ENCODE peak calls at places on chromosomes 6 and 20, in seven cellular contexts. U is SK-N-MC, D is tibial artery, J is GM06990, N is endothelial cell of umbilical vein, S is psoas muscle, Y is adrenal gland. M is an unnamed sample. For H3K36me3, the result is how much of the 10 kb centered on the place peaks cover.

GRCh38 chr6:52390361-52390727 is 28.4 kb downstream of the PAQR8 start:
- DNase-seq in U (no peak), N (peak), Y (no peak), J (no peak), D (no peak), S (no peak), M (no peak)

GRCh38 chr6:31379850-31380249 is 22.9 kb upstream of the HLA-B start:
- DNase-seq in U (no peak), N (no peak), Y (no peak), J (no peak), S (no peak), D (no peak), M (no peak)

GRCh38 chr6:11055127-11055627 is 11.1 kb upstream of the ELOVL2 start:
- DNase-seq in U (no peak), D (no peak), S (no peak), Y (no peak), N (no peak), J (no peak), M (no peak)

GRCh38 chr20:21357851-21358250 is 39.5 kb downstream of the NKX2-4 start:
- DNase-seq in N (peak), D (no peak), U (no peak), S (no peak), Y (no peak), J (no peak), M (no peak)

GRCh38 chr6:164322533-164322932 is 908.0 kb downstream of the QKI start:
- DNase-seq in S (no peak), N (peak), J (no peak), D (no peak), U (no peak), Y (no peak), M (no peak)

GRCh38 chr6:12096342-12096741 is 84.2 kb downstream of the HIVEP1 start:
- DNase-seq in D (no peak), S (no peak), U (no peak), Y (no peak), N (no peak), J (no peak), M (no peak)

GRCh38 chr20:51166489-51166888 is 143.6 kb upstream of the KCNG1 start:
- DNase-seq in J (no peak), U (no peak), N (no peak), D (no peak), Y (no peak), S (no peak), M (no peak)

GRCh38 chr6:159149641-159150040 is 19.6 kb upstream of the FNDC1 start:
- DNase-seq in N (no peak), D (no peak), Y (no peak), J (no peak), S (no peak), U (no peak), M (no peak)

GRCh38 chr6:20439558-20439957 is 37.9 kb downstream of the E2F3 start:
- DNase-seq in U (no peak), S (no peak), Y (no peak), D (no peak), J (no peak), N (no peak), M (no peak)

GRCh38 chr6:20440291-20440690 is 38.6 kb downstream of the E2F3 start:
- DNase-seq in Y (no peak), S (no peak), N (no peak), U (no peak), J (no peak), D (no peak), M (no peak)

GRCh38 chr6:20444786-20445271 is 43.1 kb downstream of the E2F3 start:
- DNase-seq in Y (no peak), D (no peak), N (no peak), S (no peak), J (no peak), U (no peak), M (no peak)

GRCh38 chr6:20441236-20441635 is 39.6 kb downstream of the E2F3 start:
- DNase-seq in U (no peak), N (no peak), D (no peak), Y (no peak), S (no peak), J (no peak), M (no peak)

GRCh38 chr6:20441921-20442320 is 40.2 kb downstream of the E2F3 start:
- DNase-seq in J (no peak), D (no peak), N (no peak), Y (no peak), U (no peak), S (no peak), M (no peak)
- H3K36me3 ChIP-seq in J (under half), D (under half), N (under half), Y (under half), U (half or more), S (under half), M (under half)

GRCh38 chr6:42387336-42387735 is 64.4 kb downstream of the TRERF1 start:
- DNase-seq in U (no peak), Y (no peak), N (no peak), D (no peak), S (no peak), J (no peak), M (no peak)
- H3K4me3 ChIP-seq in U (no peak), Y (no peak), N (no peak), D (no peak), S (no peak), J (no peak), M (no peak)

GRCh38 chr20:62134735-62135231 is 8.4 kb downstream of the PSMA7 start:
- DNase-seq in S (peak), N (peak), D (no peak), J (no peak), Y (peak), U (no peak), M (peak)
- H3K36me3 ChIP-seq in S (under half), N (half or more), D (half or more), J (half or more), Y (under half), U (half or more), M (half or more)

GRCh38 chr20:9507544-9508239 is 6.7 kb upstream of the LAMP5 start:
- DNase-seq in Y (no peak), U (no peak), D (no peak), S (no peak), J (no peak), N (no peak), M (no peak)
- H3K4me3 ChIP-seq in Y (no peak), U (no peak), D (no peak), S (no peak), J (no peak), N (no peak), M (no peak)

GRCh38 chr20:37389241-37389747 is 43.4 kb downstream of the SRC start:
- DNase-seq in D (peak), N (no peak), U (no peak), Y (no peak), J (no peak), S (peak), M (no peak)

GRCh38 chr20:37387519-37388269 is 41.8 kb downstream of the SRC start:
- DNase-seq in N (no peak), S (peak), D (peak), U (no peak), Y (no peak), J (no peak), M (no peak)

GRCh38 chr20:37389844-37390275 is 43.9 kb downstream of the SRC start:
- DNase-seq in S (peak), N (no peak), J (no peak), U (no peak), D (no peak), Y (no peak), M (peak)

GRCh38 chr20:37390503-37390890 is 44.6 kb downstream of the SRC start:
- DNase-seq in J (no peak), S (no peak), U (no peak), N (no peak), D (peak), Y (peak), M (no peak)

GRCh38 chr20:37388831-37389230 is 42.9 kb downstream of the SRC start:
- DNase-seq in N (no peak), U (no peak), D (peak), Y (no peak), J (no peak), S (peak), M (no peak)
- H3K36me3 ChIP-seq in N (under half), U (under half), D (under half), Y (under half), J (half or more), S (under half), M (under half)

DNA sequence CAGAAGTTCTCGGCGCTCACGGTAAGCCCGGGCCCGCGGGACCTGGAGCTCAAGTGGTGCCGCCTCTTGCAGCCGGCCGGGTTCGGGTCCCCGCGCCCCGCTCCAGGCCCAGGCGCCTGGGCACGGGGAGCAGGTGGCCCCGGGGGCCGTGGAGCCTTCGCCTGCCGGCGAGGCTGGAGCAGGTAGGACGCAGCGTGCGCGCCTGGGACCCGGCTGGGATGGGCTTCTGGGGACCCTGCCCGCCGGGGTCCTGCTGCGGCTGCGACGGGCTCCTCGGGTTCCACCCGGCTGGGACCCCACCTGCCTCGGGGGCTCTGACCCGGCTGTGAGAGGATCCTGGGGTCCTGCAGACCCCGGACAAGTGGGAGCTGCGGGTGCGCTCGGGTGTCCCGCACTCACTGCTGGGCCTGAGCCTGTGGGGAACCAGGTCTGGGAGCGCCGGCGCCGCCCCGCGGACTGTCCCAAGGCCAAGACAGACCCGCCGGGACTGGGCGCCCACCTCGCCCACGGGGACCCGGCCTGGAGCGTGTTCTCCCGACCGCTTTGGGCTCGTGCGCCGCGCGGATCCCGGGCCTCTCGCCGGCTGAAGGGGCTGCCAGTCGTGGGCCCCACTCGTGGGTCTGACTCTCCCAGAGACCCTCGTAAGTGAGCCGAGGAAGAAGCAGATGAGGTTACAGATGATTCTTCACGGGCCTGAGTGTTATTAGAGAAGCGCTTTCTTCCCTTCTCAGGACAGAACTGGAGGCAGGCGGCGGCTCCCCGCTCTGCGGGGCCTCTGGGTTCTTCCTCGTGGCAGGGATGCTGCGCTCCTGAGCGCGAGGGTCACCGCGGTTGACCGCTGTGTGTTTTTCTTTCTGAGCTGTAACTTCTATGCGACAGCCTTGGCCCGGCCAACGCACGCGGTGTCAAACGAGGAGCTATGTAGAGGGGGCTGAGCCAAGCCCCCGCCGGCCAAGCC is 729 bp downstream of the SMOC2 start:
- DNase-seq in D (no peak), Y (no peak), S (no peak), U (no peak), J (no peak), N (no peak), M (no peak)
- H3K4me3 ChIP-seq in D (peak), Y (no peak), S (peak), U (peak), J (no peak), N (no peak), M (peak)

DNA sequence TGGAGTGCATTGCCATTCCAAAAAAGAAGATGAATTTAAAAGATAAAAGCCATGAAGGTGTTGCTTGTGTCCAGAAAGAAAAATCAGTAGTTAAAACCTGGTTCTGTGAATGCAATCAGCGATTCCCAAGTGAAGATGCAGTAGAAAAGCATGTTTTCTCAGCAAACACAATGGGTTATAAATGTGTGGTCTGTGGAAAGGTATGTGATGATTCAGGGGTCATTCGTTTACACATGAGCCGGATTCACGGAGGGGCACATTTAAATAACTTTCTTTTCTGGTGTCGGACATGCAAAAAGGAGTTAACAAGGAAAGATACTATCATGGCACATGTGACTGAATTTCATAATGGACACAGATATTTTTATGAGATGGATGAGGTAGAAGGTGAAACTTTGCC is 24.7 kb upstream of the BAG2 start:
- DNase-seq in Y (no peak), S (no peak), D (no peak), U (no peak), N (no peak), J (no peak), M (no peak)
- H3K36me3 ChIP-seq in Y (under half), S (under half), D (under half), U (half or more), N (under half), J (under half), M (under half)

GRCh38 chr6:90146914-90147668 is 149.6 kb downstream of the BACH2 start:
- DNase-seq in U (no peak), D (no peak), N (no peak), J (no peak), S (no peak), Y (no peak), M (no peak)

GRCh38 chr6:90151827-90152449 is 144.7 kb downstream of the BACH2 start:
- DNase-seq in D (no peak), U (no peak), Y (no peak), S (no peak), N (no peak), J (no peak), M (no peak)

GRCh38 chr6:90149280-90149679 is 147.4 kb downstream of the BACH2 start:
- DNase-seq in J (no peak), N (no peak), D (no peak), Y (no peak), S (no peak), U (no peak), M (no peak)

GRCh38 chr6:90146024-90146423 is 150.6 kb downstream of the BACH2 start:
- DNase-seq in U (no peak), N (no peak), D (no peak), J (no peak), Y (no peak), S (no peak), M (no peak)

GRCh38 chr6:90148867-90149266 is 147.8 kb downstream of the BACH2 start:
- DNase-seq in N (no peak), U (no peak), D (no peak), Y (no peak), S (no peak), J (no peak), M (no peak)
- H3K4me3 ChIP-seq in N (no peak), U (no peak), D (no peak), Y (no peak), S (no peak), J (no peak), M (no peak)

M was measured in ascending aorta.